ENCODE peak calls at places on chromosomes 16 and 17, in seven cellular contexts. B, A, I, C, H, G and S are unnamed samples.

GRCh38 chr17:63911657-63912100 is 621 bp upstream of the CSHL1 start:
- DNase-seq in B (peak), A (peak), I (peak), C (no peak), H (no peak), G (peak), S (no peak)

GRCh38 chr17:61414141-61414935 is 14.7 kb downstream of the TBX2 start:
- DNase-seq in B (no peak), A (peak), I (no peak), C (peak), H (no peak), G (peak), S (no peak)

GRCh38 chr17:68771867-68772515 is 170.8 kb upstream of the FAM20A start:
- DNase-seq in B (no peak), A (peak), I (peak), C (no peak), H (no peak), G (no peak), S (no peak)

GRCh38 chr17:79714129-79714528 is 16.6 kb upstream of the ENPP7 start:
- DNase-seq in B (no peak), A (no peak), I (no peak), C (no peak), H (no peak), G (no peak), S (no peak)

GRCh38 chr16:79593074-79593531 is 7.4 kb downstream of the MAF start:
- DNase-seq in B (no peak), A (no peak), I (no peak), C (no peak), H (no peak), G (no peak), S (no peak)

GRCh38 chr16:50830698-50831097 is 88.8 kb downstream of the CYLD start:
- DNase-seq in B (no peak), A (no peak), I (no peak), C (no peak), H (no peak), G (no peak), S (no peak)

GRCh38 chr17:17151962-17152361 is 54.2 kb downstream of the PLD6 start:
- DNase-seq in B (peak), A (peak), I (peak), C (peak), H (peak), G (peak), S (no peak)

GRCh38 chr17:4160294-4160859 is 17.4 kb downstream of the CYB5D2 start:
- DNase-seq in B (no peak), A (no peak), I (no peak), C (no peak), H (no peak), G (no peak), S (no peak)

GRCh38 chr17:78219396-78220150 is 5.5 kb downstream of the BIRC5 start:
- DNase-seq in B (no peak), A (no peak), I (no peak), C (no peak), H (no peak), G (no peak), S (no peak)

GRCh38 chr16:68972720-68973119 is 129.4 kb downstream of the TANGO6 start:
- DNase-seq in B (no peak), A (no peak), I (peak), C (no peak), H (no peak), G (no peak), S (peak)

GRCh38 chr17:32755045-32755805 is 121.7 kb downstream of the MYO1D start:
- DNase-seq in B (peak), A (no peak), I (peak), C (no peak), H (no peak), G (no peak), S (no peak)

GRCh38 chr16:56245197-56245596 is 53.9 kb downstream of the GNAO1 start:
- DNase-seq in B (no peak), A (no peak), I (no peak), C (peak), H (no peak), G (no peak), S (no peak)

GRCh38 chr17:42325026-42325425 is 36.7 kb downstream of the STAT5A start:
- DNase-seq in B (peak), A (peak), I (peak), C (peak), H (no peak), G (no peak), S (no peak)

GRCh38 chr17:34820922-34821321 is 140.3 kb downstream of the CCT6B start:
- DNase-seq in B (no peak), A (no peak), I (no peak), C (no peak), H (no peak), G (no peak), S (no peak)

GRCh38 chr16:67277294-67277998 is 1.9 kb upstream of the PLEKHG4 start:
- DNase-seq in B (peak), A (peak), I (peak), C (peak), H (no peak), G (no peak), S (no peak)

GRCh38 chr17:82984751-82985435 is 94.5 kb upstream of the METRNL start:
- DNase-seq in B (no peak), A (no peak), I (no peak), C (no peak), H (no peak), G (no peak), S (no peak)

DNA sequence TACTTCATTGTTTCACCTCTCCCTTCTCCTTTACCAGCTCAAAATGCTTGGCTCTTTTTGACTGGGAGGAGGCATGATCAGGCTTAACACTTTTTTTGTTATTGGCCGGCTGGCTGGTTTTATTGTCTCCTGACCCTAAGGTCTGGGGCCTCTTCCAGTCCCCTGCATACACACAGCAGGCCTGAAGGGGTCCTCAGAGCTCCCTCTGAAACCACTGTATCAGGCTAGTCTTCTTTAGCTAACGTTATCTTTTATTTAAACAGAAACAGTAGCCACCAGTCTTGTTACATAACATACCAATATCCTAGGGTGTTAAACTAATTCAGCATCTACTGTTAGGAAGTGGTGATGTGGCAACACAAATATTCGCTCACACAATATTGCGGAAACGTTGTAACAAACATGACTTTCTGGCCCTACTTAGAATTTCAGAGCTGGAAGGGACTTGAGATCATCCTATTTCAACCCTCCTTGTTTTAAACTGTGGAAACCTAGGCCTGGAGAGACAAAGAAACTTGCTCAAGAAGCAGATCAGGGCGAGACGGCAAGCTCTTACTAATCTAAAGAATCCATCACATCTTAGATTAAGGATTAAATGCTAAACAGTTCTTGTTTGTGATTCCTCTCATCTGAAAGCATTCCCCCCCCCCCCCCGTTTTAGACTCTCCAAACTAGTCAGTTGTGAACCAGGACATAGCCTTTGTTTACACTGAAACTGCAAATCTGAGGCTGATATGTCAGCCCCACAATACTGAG is 1.7 kb upstream of the YPEL2 start:
- DNase-seq in B (no peak), A (peak), I (peak), C (peak), H (peak), G (peak), S (no peak)
- H3K4me3 ChIP-seq in B (no peak), A (no peak), I (no peak), C (peak), H (no peak), G (no peak), S (no peak)

GRCh38 chr16:31350275-31351005 is 4.5 kb upstream of the ITGAX start:
- DNase-seq in B (no peak), A (no peak), I (no peak), C (no peak), H (no peak), G (no peak), S (no peak)

GRCh38 chr16:31351246-31351936 is 3.6 kb upstream of the ITGAX start:
- DNase-seq in B (no peak), A (no peak), I (no peak), C (no peak), H (no peak), G (no peak), S (no peak)

GRCh38 chr16:31348578-31348977 is 6.4 kb upstream of the ITGAX start:
- DNase-seq in B (no peak), A (no peak), I (no peak), C (no peak), H (no peak), G (no peak), S (no peak)

GRCh38 chr16:31344712-31345111 is 10.3 kb upstream of the ITGAX start:
- DNase-seq in B (no peak), A (no peak), I (no peak), C (peak), H (no peak), G (no peak), S (no peak)

DNA sequence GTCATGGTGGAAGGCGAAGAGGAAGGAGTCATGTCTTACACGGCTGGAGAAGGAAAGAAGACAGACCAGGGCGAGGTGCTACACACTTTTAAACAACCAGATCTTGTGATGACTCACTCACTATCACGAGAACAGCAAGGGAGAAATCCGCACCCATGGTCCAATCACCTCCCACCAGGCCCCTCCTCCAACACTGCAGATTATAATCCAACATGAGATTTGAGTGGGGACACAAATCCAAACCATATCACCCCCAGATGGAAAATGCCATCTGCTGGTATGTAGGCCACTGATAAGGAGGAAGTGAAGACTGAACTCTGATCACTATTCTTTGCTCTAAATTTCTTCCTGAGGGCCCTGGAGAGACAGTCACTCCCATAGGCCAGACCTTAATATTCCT is 7.5 kb upstream of the ITGAX start:
- DNase-seq in B (no peak), A (no peak), I (no peak), C (peak), H (no peak), G (no peak), S (no peak)
- H3K4me3 ChIP-seq in B (no peak), A (no peak), I (no peak), C (no peak), H (no peak), G (no peak), S (no peak)

DNA sequence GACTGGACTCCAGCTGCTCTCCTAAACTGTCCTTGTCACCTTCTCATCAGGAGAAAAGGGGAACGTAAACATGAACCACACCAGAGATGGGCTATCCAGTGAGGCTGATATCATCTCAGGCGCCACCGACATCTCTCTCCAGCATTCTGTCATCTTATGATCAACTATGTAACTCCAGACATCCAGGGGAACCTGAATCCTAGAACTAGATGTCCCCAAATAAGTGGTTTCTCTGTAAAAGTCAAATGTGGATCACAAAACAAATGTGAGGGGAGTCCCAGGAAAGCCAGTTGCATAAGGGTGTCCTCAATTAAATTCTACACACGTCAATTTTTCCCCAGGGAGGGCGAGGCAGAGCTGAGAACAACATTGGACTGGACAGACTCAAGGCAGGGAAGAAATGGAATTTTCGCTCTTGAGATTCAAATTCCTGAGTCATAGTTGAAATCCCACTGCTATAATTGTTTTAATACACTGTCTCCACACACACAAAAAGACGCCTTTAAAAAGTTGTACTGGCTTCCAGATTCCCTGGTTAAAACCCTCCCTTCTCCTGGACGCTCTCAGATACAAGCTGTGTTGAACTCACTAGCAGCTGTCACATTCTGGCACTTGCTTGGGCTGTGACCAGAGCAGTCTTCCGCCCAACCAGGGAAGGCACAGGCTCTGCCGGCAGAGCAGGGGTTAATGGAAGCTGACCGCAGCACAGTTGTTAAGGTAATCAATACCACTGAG is 62.6 kb downstream of the ZFHX3 start:
- DNase-seq in B (no peak), A (no peak), I (peak), C (peak), H (peak), G (no peak), S (no peak)
- H3K4me3 ChIP-seq in B (no peak), A (no peak), I (peak), C (peak), H (no peak), G (no peak), S (no peak)

GRCh38 chr16:3180445-3180878 is 7.5 kb upstream of the OR1F1 start:
- DNase-seq in B (no peak), A (no peak), I (no peak), C (no peak), H (no peak), G (no peak), S (no peak)
- H3K4me3 ChIP-seq in B (no peak), A (no peak), I (no peak), C (no peak), H (no peak), G (no peak), S (peak)